ENCODE peak calls at places on chromosomes 16 and 17, in seven cellular contexts. One of them, this sample, is unnamed.

GRCh38 chr17:59372138-59372751 is 40.8 kb downstream of the YPEL2 start:
- DNase-seq in NCI-H1105 treated with DMSO at 0.1 percent for 48 hours: no peak
- DNase-seq in NCI-H460: no peak
- DNase-seq in left ventricle myocardium inferior: no peak
- DNase-seq in hypothalamus: no peak
- DNase-seq in AML-193: no peak
- DNase-seq in KBM-7: peak
- DNase-seq in this sample: no peak

GRCh38 chr17:1484586-1485310 is 7.7 kb downstream of the MYO1C start:
- DNase-seq in NCI-H1105 treated with DMSO at 0.1 percent for 48 hours: peak
- DNase-seq in NCI-H460: no peak
- DNase-seq in left ventricle myocardium inferior: peak
- DNase-seq in hypothalamus: no peak
- DNase-seq in AML-193: no peak
- DNase-seq in KBM-7: peak
- DNase-seq in this sample: peak

GRCh38 chr17:65254166-65254565 is 117.0 kb downstream of the RGS9 start:
- DNase-seq in NCI-H1105 treated with DMSO at 0.1 percent for 48 hours: no peak
- DNase-seq in NCI-H460: no peak
- DNase-seq in left ventricle myocardium inferior: no peak
- DNase-seq in hypothalamus: no peak
- DNase-seq in AML-193: no peak
- DNase-seq in KBM-7: no peak
- DNase-seq in this sample: no peak

GRCh38 chr16:56974549-56975300 is 13.0 kb downstream of the CETP start:
- DNase-seq in NCI-H1105 treated with DMSO at 0.1 percent for 48 hours: no peak
- DNase-seq in NCI-H460: no peak
- DNase-seq in left ventricle myocardium inferior: no peak
- DNase-seq in hypothalamus: no peak
- DNase-seq in AML-193: no peak
- DNase-seq in KBM-7: peak
- DNase-seq in this sample: no peak

GRCh38 chr17:60229189-60229802 is 79.5 kb downstream of the CA4 start:
- DNase-seq in NCI-H1105 treated with DMSO at 0.1 percent for 48 hours: peak
- DNase-seq in NCI-H460: no peak
- DNase-seq in left ventricle myocardium inferior: no peak
- DNase-seq in hypothalamus: no peak
- DNase-seq in AML-193: no peak
- DNase-seq in KBM-7: peak
- DNase-seq in this sample: no peak

GRCh38 chr17:48002208-48002919 is 31.5 kb downstream of the CDK5RAP3 start:
- DNase-seq in NCI-H1105 treated with DMSO at 0.1 percent for 48 hours: no peak
- DNase-seq in NCI-H460: peak
- DNase-seq in left ventricle myocardium inferior: no peak
- DNase-seq in hypothalamus: no peak
- DNase-seq in AML-193: peak
- DNase-seq in KBM-7: peak
- DNase-seq in this sample: no peak

GRCh38 chr16:74807052-74807646 is 32.5 kb upstream of the FA2H start:
- DNase-seq in NCI-H1105 treated with DMSO at 0.1 percent for 48 hours: no peak
- DNase-seq in NCI-H460: no peak
- DNase-seq in left ventricle myocardium inferior: no peak
- DNase-seq in hypothalamus: no peak
- DNase-seq in AML-193: no peak
- DNase-seq in KBM-7: no peak
- DNase-seq in this sample: no peak

GRCh38 chr17:53186004-53186403 is 636.7 kb upstream of the KIF2B start:
- DNase-seq in NCI-H1105 treated with DMSO at 0.1 percent for 48 hours: no peak
- DNase-seq in NCI-H460: no peak
- DNase-seq in left ventricle myocardium inferior: no peak
- DNase-seq in hypothalamus: no peak
- DNase-seq in AML-193: no peak
- DNase-seq in KBM-7: no peak
- DNase-seq in this sample: no peak

GRCh38 chr17:78408476-78409020 is 30.1 kb downstream of the PGS1 start:
- DNase-seq in NCI-H1105 treated with DMSO at 0.1 percent for 48 hours: no peak
- DNase-seq in NCI-H460: no peak
- DNase-seq in left ventricle myocardium inferior: no peak
- DNase-seq in hypothalamus: no peak
- DNase-seq in AML-193: no peak
- DNase-seq in KBM-7: no peak
- DNase-seq in this sample: no peak

GRCh38 chr17:1643293-1643998 is 2.1 kb downstream of the SCARF1 start:
- DNase-seq in NCI-H1105 treated with DMSO at 0.1 percent for 48 hours: peak
- DNase-seq in NCI-H460: no peak
- DNase-seq in left ventricle myocardium inferior: no peak
- DNase-seq in hypothalamus: no peak
- DNase-seq in AML-193: no peak
- DNase-seq in KBM-7: no peak
- DNase-seq in this sample: peak

GRCh38 chr17:80992077-80992947 is 671 bp downstream of the CHMP6 start:
- DNase-seq in NCI-H1105 treated with DMSO at 0.1 percent for 48 hours: no peak
- DNase-seq in NCI-H460: no peak
- DNase-seq in left ventricle myocardium inferior: no peak
- DNase-seq in hypothalamus: no peak
- DNase-seq in AML-193: no peak
- DNase-seq in KBM-7: no peak
- DNase-seq in this sample: no peak

GRCh38 chr17:8944083-8944482 is 21.4 kb downstream of the PIK3R5 start:
- DNase-seq in NCI-H1105 treated with DMSO at 0.1 percent for 48 hours: no peak
- DNase-seq in NCI-H460: no peak
- DNase-seq in left ventricle myocardium inferior: no peak
- DNase-seq in hypothalamus: no peak
- DNase-seq in AML-193: no peak
- DNase-seq in KBM-7: no peak
- DNase-seq in this sample: no peak

GRCh38 chr16:57245472-57246113 is 534 bp downstream of the ARL2BP start:
- DNase-seq in NCI-H1105 treated with DMSO at 0.1 percent for 48 hours: no peak
- DNase-seq in NCI-H460: no peak
- DNase-seq in left ventricle myocardium inferior: peak
- DNase-seq in hypothalamus: no peak
- DNase-seq in AML-193: no peak
- DNase-seq in KBM-7: no peak
- DNase-seq in this sample: no peak

GRCh38 chr17:36597229-36597628 is 4.2 kb upstream of the MRM1 start:
- DNase-seq in NCI-H1105 treated with DMSO at 0.1 percent for 48 hours: no peak
- DNase-seq in NCI-H460: no peak
- DNase-seq in left ventricle myocardium inferior: no peak
- DNase-seq in hypothalamus: no peak
- DNase-seq in AML-193: no peak
- DNase-seq in KBM-7: no peak
- DNase-seq in this sample: no peak

GRCh38 chr17:15502315-15503112 is 35.1 kb upstream of the CDRT4 start:
- DNase-seq in NCI-H1105 treated with DMSO at 0.1 percent for 48 hours: no peak
- DNase-seq in NCI-H460: peak
- DNase-seq in left ventricle myocardium inferior: peak
- DNase-seq in hypothalamus: peak
- DNase-seq in AML-193: peak
- DNase-seq in KBM-7: peak
- DNase-seq in this sample: peak

GRCh38 chr17:33228548-33228947 is 64.5 kb downstream of the ASIC2 start:
- DNase-seq in NCI-H1105 treated with DMSO at 0.1 percent for 48 hours: no peak
- DNase-seq in NCI-H460: no peak
- DNase-seq in left ventricle myocardium inferior: peak
- DNase-seq in hypothalamus: no peak
- DNase-seq in AML-193: no peak
- DNase-seq in KBM-7: no peak
- DNase-seq in this sample: no peak

GRCh38 chr16:81337097-81337496 is 22.3 kb downstream of the GAN start:
- DNase-seq in NCI-H1105 treated with DMSO at 0.1 percent for 48 hours: no peak
- DNase-seq in NCI-H460: no peak
- DNase-seq in left ventricle myocardium inferior: no peak
- DNase-seq in hypothalamus: no peak
- DNase-seq in AML-193: no peak
- DNase-seq in KBM-7: no peak
- DNase-seq in this sample: no peak

GRCh38 chr17:72004476-72005331 is 116.1 kb upstream of the SOX9 start:
- DNase-seq in NCI-H1105 treated with DMSO at 0.1 percent for 48 hours: no peak
- DNase-seq in NCI-H460: no peak
- DNase-seq in left ventricle myocardium inferior: no peak
- DNase-seq in hypothalamus: no peak
- DNase-seq in AML-193: no peak
- DNase-seq in KBM-7: no peak
- DNase-seq in this sample: no peak

GRCh38 chr17:37770631-37771518 is 26.0 kb upstream of the HNF1B start:
- DNase-seq in NCI-H1105 treated with DMSO at 0.1 percent for 48 hours: peak
- DNase-seq in NCI-H460: peak
- DNase-seq in left ventricle myocardium inferior: peak
- DNase-seq in hypothalamus: no peak
- DNase-seq in AML-193: peak
- DNase-seq in KBM-7: peak
- DNase-seq in this sample: no peak

GRCh38 chr17:73747221-73748002 is 103.2 kb upstream of the SDK2 start:
- DNase-seq in NCI-H1105 treated with DMSO at 0.1 percent for 48 hours: peak
- DNase-seq in NCI-H460: no peak
- DNase-seq in left ventricle myocardium inferior: peak
- DNase-seq in hypothalamus: no peak
- DNase-seq in AML-193: no peak
- DNase-seq in KBM-7: no peak
- DNase-seq in this sample: no peak